ENCODE peak calls at places on chromosomes 11 and 22, in seven cellular contexts. One of them, this sample, is unnamed.

GRCh38 chr11:130516868-130517505 is 68.5 kb downstream of the ADAMTS15 start:
- DNase-seq in cardiac muscle cell: no peak
- DNase-seq in H9: no peak
- DNase-seq in spleen: no peak
- DNase-seq in IMR-90: no peak
- DNase-seq in HCT116: no peak
- DNase-seq in CD8-positive, alpha-beta T cell: no peak
- DNase-seq in this sample: no peak

GRCh38 chr11:86177319-86177718 is 67.2 kb upstream of the EED start:
- DNase-seq in spleen: no peak
- DNase-seq in H9: no peak
- DNase-seq in HCT116: no peak
- DNase-seq in cardiac muscle cell: no peak
- DNase-seq in IMR-90: no peak
- DNase-seq in CD8-positive, alpha-beta T cell: no peak
- DNase-seq in this sample: no peak

GRCh38 chr11:9263840-9264380 is 1.2 kb downstream of the DENND5A start:
- DNase-seq in spleen: no peak
- DNase-seq in HCT116: no peak
- DNase-seq in H9: no peak
- DNase-seq in IMR-90: peak; percentile 30
- DNase-seq in cardiac muscle cell: no peak
- DNase-seq in CD8-positive, alpha-beta T cell: peak; percentile 20
- DNase-seq in this sample: no peak

GRCh38 chr11:29009426-29009825 is 901.2 kb downstream of the METTL15 start:
- DNase-seq in H9: no peak
- DNase-seq in IMR-90: no peak
- DNase-seq in HCT116: no peak
- DNase-seq in cardiac muscle cell: no peak
- DNase-seq in spleen: no peak
- DNase-seq in CD8-positive, alpha-beta T cell: no peak
- DNase-seq in this sample: no peak

GRCh38 chr11:121523581-121524232 is 70.9 kb upstream of the SORL1-AS1 start:
- DNase-seq in cardiac muscle cell: no peak
- DNase-seq in H9: no peak
- DNase-seq in CD8-positive, alpha-beta T cell: no peak
- DNase-seq in IMR-90: no peak
- DNase-seq in HCT116: no peak
- DNase-seq in spleen: no peak
- DNase-seq in this sample: no peak

GRCh38 chr11:102453286-102453797 is 777 bp upstream of the TMEM123 start:
- DNase-seq in HCT116: no peak
- DNase-seq in CD8-positive, alpha-beta T cell: no peak
- DNase-seq in spleen: no peak
- DNase-seq in IMR-90: no peak
- DNase-seq in cardiac muscle cell: no peak
- DNase-seq in H9: peak; percentile 38
- DNase-seq in this sample: no peak

GRCh38 chr11:69178819-69179482 is 23.2 kb downstream of the SMIM38 start:
- DNase-seq in spleen: no peak
- DNase-seq in HCT116: no peak
- DNase-seq in CD8-positive, alpha-beta T cell: no peak
- DNase-seq in H9: no peak
- DNase-seq in cardiac muscle cell: no peak
- DNase-seq in IMR-90: no peak
- DNase-seq in this sample: no peak

GRCh38 chr11:129316781-129317180 is 58.9 kb upstream of the BARX2 start:
- DNase-seq in spleen: no peak
- DNase-seq in IMR-90: no peak
- DNase-seq in CD8-positive, alpha-beta T cell: no peak
- DNase-seq in H9: no peak
- DNase-seq in HCT116: no peak
- DNase-seq in cardiac muscle cell: no peak
- DNase-seq in this sample: no peak

GRCh38 chr11:66420671-66421476 is at the start of gene NPAS4:
- DNase-seq in spleen: no peak
- DNase-seq in cardiac muscle cell: no peak
- DNase-seq in HCT116: no peak
- DNase-seq in H9: peak; percentile 45
- DNase-seq in CD8-positive, alpha-beta T cell: no peak
- DNase-seq in IMR-90: no peak
- DNase-seq in this sample: no peak

GRCh38 chr11:116193321-116194114 is 579.3 kb downstream of the BUD13 start:
- DNase-seq in spleen: no peak
- DNase-seq in CD8-positive, alpha-beta T cell: no peak
- DNase-seq in HCT116: no peak
- DNase-seq in cardiac muscle cell: peak; percentile 78
- DNase-seq in H9: peak; percentile 82
- DNase-seq in IMR-90: peak; percentile 62
- DNase-seq in this sample: no peak

GRCh38 chr11:28529540-28530410 is 421.6 kb downstream of the METTL15 start:
- DNase-seq in CD8-positive, alpha-beta T cell: no peak
- DNase-seq in HCT116: peak; percentile 37
- DNase-seq in spleen: no peak
- DNase-seq in H9: no peak
- DNase-seq in cardiac muscle cell: peak; percentile 81
- DNase-seq in IMR-90: peak; percentile 82
- DNase-seq in this sample: no peak

GRCh38 chr11:46808804-46809431 is 37.2 kb downstream of the CKAP5 start:
- DNase-seq in spleen: no peak
- DNase-seq in cardiac muscle cell: peak; percentile 41
- DNase-seq in CD8-positive, alpha-beta T cell: no peak
- DNase-seq in IMR-90: peak; percentile 49
- DNase-seq in H9: no peak
- DNase-seq in HCT116: peak; percentile 13
- DNase-seq in this sample: no peak

GRCh38 chr22:22748297-22748743 is 103.9 kb downstream of the GGTLC2 start:
- DNase-seq in spleen: no peak
- DNase-seq in IMR-90: peak; percentile 52
- DNase-seq in HCT116: no peak
- DNase-seq in CD8-positive, alpha-beta T cell: peak; percentile 22
- DNase-seq in cardiac muscle cell: peak; percentile 74
- DNase-seq in H9: peak; percentile 58
- DNase-seq in this sample: no peak

GRCh38 chr11:25981998-25982397 is 349.9 kb upstream of the ANO3 start:
- DNase-seq in cardiac muscle cell: peak; percentile 87
- DNase-seq in CD8-positive, alpha-beta T cell: no peak
- DNase-seq in IMR-90: peak; percentile 77
- DNase-seq in HCT116: no peak
- DNase-seq in spleen: no peak
- DNase-seq in H9: no peak
- DNase-seq in this sample: no peak

GRCh38 chr22:29380856-29381255 is 7.5 kb downstream of the AP1B1 start:
- DNase-seq in CD8-positive, alpha-beta T cell: no peak
- DNase-seq in HCT116: no peak
- DNase-seq in spleen: no peak
- DNase-seq in IMR-90: no peak
- DNase-seq in cardiac muscle cell: no peak
- DNase-seq in H9: no peak
- DNase-seq in this sample: no peak

GRCh38 chr11:70826950-70827349 is 425.4 kb downstream of the SHANK2 start:
- DNase-seq in HCT116: no peak
- DNase-seq in spleen: no peak
- DNase-seq in H9: no peak
- DNase-seq in CD8-positive, alpha-beta T cell: no peak
- DNase-seq in IMR-90: no peak
- DNase-seq in cardiac muscle cell: peak; percentile 6
- DNase-seq in this sample: no peak

GRCh38 chr22:32985899-32986772 is 72.0 kb downstream of the SYN3 start:
- DNase-seq in H9: peak; percentile 85
- DNase-seq in cardiac muscle cell: peak; percentile 89
- DNase-seq in CD8-positive, alpha-beta T cell: peak; percentile 11
- DNase-seq in spleen: no peak
- DNase-seq in IMR-90: peak; percentile 71
- DNase-seq in HCT116: peak; percentile 57
- DNase-seq in this sample: no peak

GRCh38 chr11:123006860-123007542 is 25.4 kb upstream of the BSX start:
- DNase-seq in spleen: no peak
- DNase-seq in cardiac muscle cell: no peak
- DNase-seq in H9: no peak
- DNase-seq in CD8-positive, alpha-beta T cell: no peak
- DNase-seq in HCT116: no peak
- DNase-seq in IMR-90: no peak
- DNase-seq in this sample: no peak

GRCh38 chr11:118609380-118610219 is 2.2 kb downstream of the PHLDB1 start:
- DNase-seq in H9: no peak
- DNase-seq in HCT116: no peak
- DNase-seq in CD8-positive, alpha-beta T cell: no peak
- DNase-seq in spleen: peak; percentile 78
- DNase-seq in cardiac muscle cell: peak; percentile 55
- DNase-seq in IMR-90: peak; percentile 34
- DNase-seq in this sample: peak; percentile 37

GRCh38 chr11:135002236-135002635 is 590.2 kb upstream of the B3GAT1 start:
- DNase-seq in HCT116: no peak
- DNase-seq in IMR-90: no peak
- DNase-seq in CD8-positive, alpha-beta T cell: no peak
- DNase-seq in cardiac muscle cell: no peak
- DNase-seq in H9: no peak
- DNase-seq in spleen: no peak
- DNase-seq in this sample: no peak

GRCh38 chr11:59097113-59097708 is 9.8 kb upstream of the FAM111B start:
- DNase-seq in CD8-positive, alpha-beta T cell: peak; percentile 53
- DNase-seq in cardiac muscle cell: peak; percentile 69
- DNase-seq in H9: peak; percentile 65
- DNase-seq in IMR-90: peak; percentile 62
- DNase-seq in spleen: peak; percentile 79
- DNase-seq in HCT116: peak; percentile 48
- DNase-seq in this sample: peak; percentile 60

GRCh38 chr11:94926698-94927237 is 46.6 kb downstream of the CWC15 start:
- DNase-seq in HCT116: no peak
- DNase-seq in cardiac muscle cell: peak; percentile 98
- DNase-seq in IMR-90: peak; percentile 94
- DNase-seq in spleen: no peak
- DNase-seq in CD8-positive, alpha-beta T cell: no peak
- DNase-seq in H9: peak; percentile 39
- DNase-seq in this sample: peak; percentile 89

GRCh38 chr11:68804786-68805185 is 36.9 kb downstream of the CPT1A start:
- DNase-seq in HCT116: no peak
- DNase-seq in spleen: no peak
- DNase-seq in H9: no peak
- DNase-seq in CD8-positive, alpha-beta T cell: no peak
- DNase-seq in IMR-90: no peak
- DNase-seq in cardiac muscle cell: no peak
- DNase-seq in this sample: no peak

GRCh38 chr11:133541331-133542095 is 9.2 kb upstream of the OPCML start:
- DNase-seq in spleen: no peak
- DNase-seq in cardiac muscle cell: no peak
- DNase-seq in IMR-90: no peak
- DNase-seq in CD8-positive, alpha-beta T cell: no peak
- DNase-seq in H9: peak; percentile 94
- DNase-seq in HCT116: no peak
- DNase-seq in this sample: no peak

GRCh38 chr11:1425439-1425838 is 35.7 kb downstream of the BRSK2 start:
- DNase-seq in CD8-positive, alpha-beta T cell: no peak
- DNase-seq in H9: no peak
- DNase-seq in spleen: no peak
- DNase-seq in HCT116: no peak
- DNase-seq in cardiac muscle cell: no peak
- DNase-seq in IMR-90: no peak
- DNase-seq in this sample: no peak

DNA sequence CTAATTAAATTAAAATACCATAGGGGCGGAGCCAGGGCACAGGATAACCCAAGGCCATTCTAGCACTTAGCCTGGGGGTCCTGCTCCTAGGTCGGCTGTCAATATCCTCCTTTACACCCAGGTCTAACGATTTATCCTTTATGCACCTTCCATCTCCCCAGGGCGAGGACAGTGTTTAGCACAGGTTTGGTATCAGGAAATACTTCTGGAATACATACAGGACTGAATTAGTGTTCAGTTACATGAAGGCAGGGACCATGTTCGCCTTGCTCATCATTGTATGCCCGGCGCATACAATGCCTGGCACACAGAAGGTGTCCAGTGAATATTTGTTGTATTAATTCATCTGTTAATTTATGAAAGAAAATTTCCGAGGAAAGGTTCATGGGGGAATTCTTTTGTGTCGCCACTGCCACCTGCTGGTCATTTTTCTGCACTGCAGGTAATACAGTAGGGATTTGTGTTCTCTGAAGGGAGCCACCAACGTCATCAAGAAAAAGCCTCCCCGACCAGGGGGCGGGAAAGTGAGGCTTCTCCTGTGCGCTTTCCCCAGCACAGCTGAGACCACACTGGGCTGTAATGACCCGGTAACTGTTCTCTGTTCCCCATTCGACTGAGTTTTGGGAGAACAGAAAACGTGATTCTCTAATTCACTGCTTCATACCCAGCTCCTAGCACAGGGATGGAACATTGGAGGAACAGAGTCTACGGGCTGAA is 68.7 kb upstream of the ASPHD2 start:
- DNase-seq in CD8-positive, alpha-beta T cell: peak; percentile 51
- DNase-seq in IMR-90: peak; percentile 70
- DNase-seq in HCT116: peak; percentile 75
- DNase-seq in cardiac muscle cell: peak; percentile 82
- DNase-seq in spleen: no peak
- DNase-seq in H9: peak; percentile 86
- DNase-seq in this sample: peak; percentile 67
- H3K4me1 ChIP-seq in CD8-positive, alpha-beta T cell: peaks cover 7% of the 10 kb centered on the region
- H3K4me1 ChIP-seq in IMR-90: no peaks in the 10 kb centered on the region
- H3K4me1 ChIP-seq in HCT116: peaks cover 6% of the 10 kb centered on the region
- H3K4me1 ChIP-seq in cardiac muscle cell: no peaks in the 10 kb centered on the region
- H3K4me1 ChIP-seq in spleen: peaks cover 9% of the 10 kb centered on the region
- H3K4me1 ChIP-seq in H9: peaks cover 2% of the 10 kb centered on the region
- H3K4me1 ChIP-seq in this sample: peaks cover 8% of the 10 kb centered on the region

GRCh38 chr22:20440637-20441591 is 3.3 kb upstream of the SCARF2 start:
- DNase-seq in CD8-positive, alpha-beta T cell: no peak
- DNase-seq in H9: no peak
- DNase-seq in IMR-90: no peak
- DNase-seq in HCT116: no peak
- DNase-seq in spleen: peak; percentile 50
- DNase-seq in cardiac muscle cell: no peak
- DNase-seq in this sample: no peak
- H3K4me1 ChIP-seq in CD8-positive, alpha-beta T cell: peaks cover 20% of the 10 kb centered on the region
- H3K4me1 ChIP-seq in H9: no peaks in the 10 kb centered on the region
- H3K4me1 ChIP-seq in IMR-90: peaks cover 7% of the 10 kb centered on the region
- H3K4me1 ChIP-seq in HCT116: no peaks in the 10 kb centered on the region
- H3K4me1 ChIP-seq in spleen: peaks cover 23% of the 10 kb centered on the region
- H3K4me1 ChIP-seq in cardiac muscle cell: peaks cover 6% of the 10 kb centered on the region
- H3K4me1 ChIP-seq in this sample: peaks cover 5% of the 10 kb centered on the region

GRCh38 chr11:62501432-62501891 is 45.1 kb downstream of the AHNAK start:
- DNase-seq in spleen: no peak
- DNase-seq in cardiac muscle cell: no peak
- DNase-seq in CD8-positive, alpha-beta T cell: no peak
- DNase-seq in HCT116: no peak
- DNase-seq in H9: no peak
- DNase-seq in IMR-90: peak; percentile 26
- DNase-seq in this sample: no peak
- H3K4me1 ChIP-seq in spleen: no peaks in the 10 kb centered on the region
- H3K4me1 ChIP-seq in cardiac muscle cell: peaks cover 28% of the 10 kb centered on the region
- H3K4me1 ChIP-seq in CD8-positive, alpha-beta T cell: no peaks in the 10 kb centered on the region
- H3K4me1 ChIP-seq in HCT116: peaks cover 31% of the 10 kb centered on the region
- H3K4me1 ChIP-seq in H9: no peaks in the 10 kb centered on the region
- H3K4me1 ChIP-seq in IMR-90: peaks cover 14% of the 10 kb centered on the region
- H3K4me1 ChIP-seq in this sample: peaks cover 58% of the 10 kb centered on the region

GRCh38 chr11:120212259-120212888 is 1.5 kb downstream of the OAF start:
- DNase-seq in HCT116: no peak
- DNase-seq in H9: no peak
- DNase-seq in cardiac muscle cell: no peak
- DNase-seq in IMR-90: peak; percentile 32
- DNase-seq in spleen: no peak
- DNase-seq in CD8-positive, alpha-beta T cell: no peak
- DNase-seq in this sample: no peak
- H3K4me1 ChIP-seq in HCT116: peaks cover 23% of the 10 kb centered on the region
- H3K4me1 ChIP-seq in H9: no peaks in the 10 kb centered on the region
- H3K4me1 ChIP-seq in cardiac muscle cell: no peaks in the 10 kb centered on the region
- H3K4me1 ChIP-seq in IMR-90: peaks cover 20% of the 10 kb centered on the region
- H3K4me1 ChIP-seq in spleen: peaks cover 45% of the 10 kb centered on the region
- H3K4me1 ChIP-seq in CD8-positive, alpha-beta T cell: peaks cover 13% of the 10 kb centered on the region
- H3K4me1 ChIP-seq in this sample: peaks cover 9% of the 10 kb centered on the region

GRCh38 chr11:65206441-65206841 is 24.7 kb downstream of the CAPN1 start:
- DNase-seq in cardiac muscle cell: no peak
- DNase-seq in IMR-90: no peak
- DNase-seq in CD8-positive, alpha-beta T cell: no peak
- DNase-seq in H9: no peak
- DNase-seq in spleen: no peak
- DNase-seq in HCT116: no peak
- DNase-seq in this sample: peak; percentile 42
- H3K4me1 ChIP-seq in cardiac muscle cell: no peaks in the 10 kb centered on the region
- H3K4me1 ChIP-seq in IMR-90: no peaks in the 10 kb centered on the region
- H3K4me1 ChIP-seq in CD8-positive, alpha-beta T cell: no peaks in the 10 kb centered on the region
- H3K4me1 ChIP-seq in H9: no peaks in the 10 kb centered on the region
- H3K4me1 ChIP-seq in spleen: no peaks in the 10 kb centered on the region
- H3K4me1 ChIP-seq in HCT116: no peaks in the 10 kb centered on the region
- H3K4me1 ChIP-seq in this sample: no peaks in the 10 kb centered on the region

This sample was measured in psoas muscle.